ENCODE peak calls at places on chromosomes 1 and 21, in eight cellular contexts. O is ovary, E is NB4, H is GM12878, T is right lobe of liver, B is endothelial cell of umbilical vein, L is H1, Y is esophagus squamous epithelium. S is an unnamed sample.

GRCh38 chr1:197958861-197959260 is 41.7 kb downstream of the LHX9 start:
- DNase-seq in T (no peak), L (no peak), B (no peak), E (no peak), Y (no peak), O (no peak), H (no peak), S (no peak)

GRCh38 chr1:28812669-28813468 is 899 bp downstream of the OPRD1 start:
- DNase-seq in O (no peak), E (no peak), L (no peak), T (no peak), B (no peak), H (no peak), Y (no peak), S (no peak)

GRCh38 chr1:2459757-2460156 is 16.3 kb upstream of the PLCH2 start:
- DNase-seq in H (no peak), O (peak; percentile 22), T (peak; percentile 89), E (no peak), Y (no peak), L (no peak), B (peak; percentile 12), S (no peak)

GRCh38 chr1:37478890-37479254 is 4.5 kb downstream of the ZC3H12A start:
- DNase-seq in H (no peak), O (no peak), B (no peak), T (peak; percentile 52), Y (no peak), E (peak; percentile 91), L (no peak), S (no peak)

GRCh38 chr1:162028726-162029125 is 5.1 kb upstream of the OLFML2B start:
- DNase-seq in L (no peak), O (no peak), H (peak; percentile 38), B (peak; percentile 46), E (peak; percentile 34), T (no peak), Y (no peak), S (no peak)

GRCh38 chr1:119045091-119045746 is 57.1 kb upstream of the TBX15 start:
- DNase-seq in B (no peak), H (no peak), E (no peak), T (no peak), Y (no peak), L (no peak), O (no peak), S (no peak)

GRCh38 chr1:234862944-234863515 is 253.1 kb upstream of the IRF2BP2 start:
- DNase-seq in Y (no peak), T (peak; percentile 74), B (peak; percentile 96), O (peak; percentile 46), H (no peak), E (no peak), L (no peak), S (peak; percentile 79)

GRCh38 chr1:46520063-46520911 is 30.7 kb downstream of the DMBX1 start:
- DNase-seq in B (no peak), O (no peak), E (no peak), L (no peak), T (no peak), Y (no peak), H (no peak), S (no peak)

DNA sequence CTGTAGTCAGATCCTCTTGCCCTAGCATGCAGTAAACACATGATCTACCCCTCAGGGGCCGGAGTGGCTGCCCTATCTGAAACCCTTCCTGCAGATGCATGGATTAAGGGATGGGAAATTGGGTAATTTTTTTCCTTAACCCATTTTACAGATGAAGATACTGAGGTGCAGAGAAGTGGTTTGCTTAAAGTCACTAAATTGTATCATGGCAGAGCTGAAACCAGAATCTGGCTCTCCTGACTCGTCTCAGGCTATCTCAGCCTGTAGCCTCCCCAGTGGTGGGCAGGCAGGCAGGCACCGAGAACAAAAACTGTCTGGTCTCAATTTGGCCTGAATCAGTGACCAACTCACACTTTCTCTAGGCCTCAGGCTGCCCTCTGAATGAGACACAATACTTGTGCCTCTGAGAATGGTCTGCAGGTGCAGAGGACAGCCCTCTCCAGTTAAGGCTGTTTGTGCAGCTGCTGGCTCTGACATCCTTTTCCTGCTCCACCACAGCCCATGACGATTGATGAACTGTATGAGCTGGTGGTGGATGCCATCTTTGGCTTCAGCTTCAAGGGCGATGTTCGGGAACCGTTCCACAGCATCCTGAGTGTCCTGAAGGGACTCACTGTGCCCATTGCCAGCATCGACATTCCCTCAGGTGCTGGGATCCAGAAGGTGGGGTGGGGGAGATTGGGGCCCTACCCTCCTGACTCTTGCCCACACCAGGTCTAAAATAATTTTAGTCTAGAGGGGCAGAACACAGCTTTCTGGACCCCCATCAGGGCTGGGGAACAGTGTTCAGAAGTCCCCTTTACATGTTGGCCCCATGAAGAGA is 1.5 kb downstream of the NAXE start:
- DNase-seq in H (no peak), B (peak; percentile 86), T (no peak), Y (no peak), L (no peak), E (no peak), O (no peak), S (peak; percentile 20)
- TF ChIP-seq POLR2A in H (no peak), B (no peak), T (no peak), Y (no peak), L (no peak), E (no peak), O (no peak), S (no peak)

DNA sequence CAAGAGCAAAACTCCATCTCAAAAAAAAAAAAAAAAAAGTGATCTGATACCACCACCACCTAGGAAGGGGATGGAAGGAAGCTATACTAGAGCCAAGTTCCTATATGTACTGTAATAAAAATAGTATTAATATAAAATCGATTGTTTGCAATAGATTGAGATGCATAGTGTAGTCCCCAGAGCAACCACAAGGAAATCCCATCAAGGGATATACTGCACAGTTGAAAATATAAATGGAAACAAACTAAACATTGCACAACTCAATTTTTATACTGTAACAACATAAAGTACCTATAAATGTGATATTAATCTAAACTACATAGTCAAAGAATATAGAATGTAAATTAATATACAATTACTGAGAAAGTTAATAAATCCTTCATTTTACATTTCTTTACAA is 20.9 kb upstream of the PSMG1 start:
- DNase-seq in E (no peak), Y (no peak), L (no peak), H (no peak), B (no peak), O (no peak), T (no peak), S (no peak)
- TF ChIP-seq CTCF in E (no peak), Y (peak; percentile 22), L (no peak), H (no peak), B (no peak), O (no peak), T (no peak), S (peak; percentile 11)

GRCh38 chr1:153773004-153773921 is 1.9 kb upstream of the SLC27A3 start:
- DNase-seq in Y (no peak), L (no peak), E (peak; percentile 83), B (peak; percentile 55), H (no peak), T (no peak), O (no peak), S (no peak)

GRCh38 chr1:153776352-153776751 is 1.1 kb downstream of the SLC27A3 start:
- DNase-seq in T (no peak), O (no peak), L (peak; percentile 62), Y (no peak), E (no peak), B (no peak), H (no peak), S (no peak)

GRCh38 chr1:153774036-153774435 is 1.2 kb upstream of the SLC27A3 start:
- DNase-seq in T (no peak), Y (no peak), L (no peak), E (peak; percentile 72), H (no peak), B (peak; percentile 17), O (no peak), S (no peak)

GRCh38 chr1:153775432-153776311 is 465 bp downstream of the SLC27A3 start:
- DNase-seq in L (peak; percentile 92), T (peak; percentile 85), O (peak; percentile 83), B (peak; percentile 58), E (peak; percentile 90), Y (no peak), H (no peak), S (peak; percentile 73)

DNA sequence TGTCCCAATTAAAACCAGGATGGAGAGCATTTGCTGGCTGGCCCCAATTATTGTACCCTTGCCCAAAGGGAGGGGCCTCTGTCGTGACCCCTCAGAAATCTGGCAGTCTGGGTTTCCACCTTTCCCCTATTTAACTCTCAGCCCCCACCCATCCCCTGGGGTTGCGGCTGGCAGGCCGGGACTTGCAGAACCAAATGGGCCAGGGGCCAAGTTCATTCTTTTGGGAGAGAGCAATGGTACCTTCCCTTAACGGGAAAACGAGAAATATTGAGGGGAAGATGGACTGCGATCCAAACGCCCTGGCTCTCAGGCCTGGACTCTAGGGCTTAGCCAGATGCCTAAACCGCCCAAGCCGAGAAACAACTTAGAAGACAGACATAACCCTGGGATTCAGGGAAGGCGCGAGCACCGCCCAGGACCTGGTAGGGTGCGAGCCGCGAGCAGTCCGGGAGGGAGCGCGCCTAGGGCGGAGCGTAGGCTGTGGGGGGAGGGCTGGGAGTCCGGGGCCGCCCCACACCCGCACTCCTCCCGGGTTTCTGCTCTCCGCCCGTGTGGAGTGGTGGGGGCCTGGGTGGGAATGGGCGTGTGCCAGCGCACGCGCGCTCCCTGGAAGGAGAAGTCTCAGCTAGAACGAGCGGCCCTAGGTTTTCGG is at the start of gene SLC27A3:
- DNase-seq in B (no peak), Y (no peak), O (peak; percentile 87), E (no peak), H (no peak), T (peak; percentile 88), L (peak; percentile 75), S (peak; percentile 66)
- H3K4me3 ChIP-seq in B (peak within 1 kb of the TSS; percentile 63), Y (peak within 1 kb of the TSS; percentile 64), O (peak within 1 kb of the TSS; percentile 73), E (peak within 1 kb of the TSS; percentile 67), H (peak within 1 kb of the TSS; percentile 81), T (peak within 1 kb of the TSS; percentile 68), L (peak within 1 kb of the TSS; percentile 86), S (peak within 1 kb of the TSS; percentile 87)

GRCh38 chr1:9233241-9233941 is 1.2 kb upstream of the H6PD start:
- DNase-seq in L (no peak), T (peak; percentile 97), O (peak; percentile 85), Y (no peak), H (no peak), E (peak; percentile 87), B (peak; percentile 17), S (peak; percentile 67)

GRCh38 chr1:9233942-9234222 is 692 bp upstream of the H6PD start:
- DNase-seq in T (no peak), O (no peak), Y (no peak), E (no peak), B (no peak), H (no peak), L (no peak), S (no peak)

GRCh38 chr1:9235123-9235513 is 544 bp downstream of the H6PD start:
- DNase-seq in H (no peak), E (peak; percentile 59), L (no peak), Y (no peak), T (peak; percentile 57), B (peak; percentile 48), O (no peak), S (no peak)

GRCh38 chr1:9235560-9235959 is 986 bp downstream of the H6PD start:
- DNase-seq in B (no peak), Y (no peak), H (no peak), L (no peak), E (no peak), T (no peak), O (no peak), S (no peak)

DNA sequence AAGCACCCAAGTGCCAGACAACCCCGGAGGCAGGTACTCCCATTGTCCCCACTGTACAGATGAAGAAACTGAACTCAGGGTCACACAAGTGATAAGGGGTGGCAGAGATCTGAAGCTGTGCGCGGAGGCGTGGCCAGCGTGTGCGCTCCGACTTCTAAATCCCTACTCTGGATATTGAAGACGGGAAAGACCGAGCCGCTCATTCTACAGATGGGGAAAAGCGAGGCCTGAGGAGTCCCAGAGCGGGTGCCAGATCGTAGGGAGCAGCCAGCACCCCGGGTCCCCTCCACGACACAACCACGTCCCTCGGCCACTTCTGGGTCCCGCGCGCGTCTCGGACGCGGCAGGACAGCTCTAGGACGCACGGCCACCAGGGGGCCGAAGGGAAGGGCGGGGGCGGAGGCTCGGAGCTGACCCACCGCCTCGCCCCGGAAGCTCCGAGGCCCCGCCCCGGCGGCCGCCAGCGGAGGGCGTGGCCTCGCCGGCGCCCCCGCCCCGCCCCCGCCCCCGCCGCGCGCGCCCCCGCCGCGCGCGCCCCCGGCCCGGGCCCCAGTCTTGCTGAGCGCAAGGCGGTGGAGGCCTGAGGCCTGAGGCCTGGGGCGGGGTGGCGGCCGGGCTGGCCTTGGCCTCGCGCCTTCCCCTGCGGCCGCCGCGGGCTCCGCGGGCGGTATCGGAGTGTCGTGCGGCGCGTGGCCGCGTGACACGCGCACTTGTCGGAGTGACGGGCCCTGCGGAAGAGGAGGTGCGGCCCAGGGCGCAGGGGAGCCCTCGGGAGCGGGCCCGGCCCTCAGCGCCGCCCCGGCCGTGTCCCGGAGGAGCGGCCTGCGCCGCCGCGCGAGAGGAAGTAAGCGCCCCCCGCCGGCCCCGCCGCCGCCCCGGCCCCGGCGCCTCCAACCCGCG is at the start of gene H6PD:
- DNase-seq in Y (no peak), B (peak; percentile 74), H (no peak), T (peak; percentile 92), L (peak; percentile 86), E (peak; percentile 89), O (peak; percentile 81), S (peak; percentile 83)
- TF ChIP-seq POLR2A in Y (no peak), B (peak; percentile 96), H (peak; percentile 92), T (peak; percentile 88), L (peak; percentile 82), E (peak; percentile 73), O (peak; percentile 84), S (peak; percentile 65)